ENCODE peak calls at places on chromosomes 13 and 19, in four cellular contexts. One of them, this sample, is unnamed. For H3K9me3, the result is how much of the 10 kb centered on the place peaks cover.

GRCh38 chr19:29662604-29663404 is 2.5 kb upstream of the PLEKHF1 start:
- DNase-seq in neuronal stem cell: no peak
- DNase-seq in left lung: peak
- DNase-seq in esophagus squamous epithelium: no peak
- DNase-seq in this sample: peak

GRCh38 chr19:50358483-50359431 is 6.7 kb downstream of the NAPSA start:
- DNase-seq in neuronal stem cell: no peak
- DNase-seq in left lung: peak
- DNase-seq in esophagus squamous epithelium: no peak
- DNase-seq in this sample: peak

GRCh38 chr19:28169168-28169862 is 1043.6 kb downstream of the UQCRFS1 start:
- DNase-seq in neuronal stem cell: peak
- DNase-seq in left lung: no peak
- DNase-seq in esophagus squamous epithelium: no peak
- DNase-seq in this sample: no peak

GRCh38 chr13:110687736-110688135 is 18.2 kb downstream of the CARS2 start:
- DNase-seq in neuronal stem cell: no peak
- DNase-seq in left lung: no peak
- DNase-seq in esophagus squamous epithelium: no peak
- DNase-seq in this sample: no peak

GRCh38 chr19:55341191-55342043 is 1.7 kb downstream of the KMT5C start:
- DNase-seq in neuronal stem cell: peak
- DNase-seq in left lung: peak
- DNase-seq in esophagus squamous epithelium: no peak
- DNase-seq in this sample: peak

GRCh38 chr13:95099541-95099940 is 201.7 kb downstream of the ABCC4 start:
- DNase-seq in neuronal stem cell: no peak
- DNase-seq in left lung: no peak
- DNase-seq in esophagus squamous epithelium: no peak
- DNase-seq in this sample: no peak

GRCh38 chr13:44976949-44977583 is 12.2 kb downstream of the NUFIP1 start:
- DNase-seq in neuronal stem cell: no peak
- DNase-seq in left lung: no peak
- DNase-seq in esophagus squamous epithelium: no peak
- DNase-seq in this sample: no peak

GRCh38 chr13:74129500-74130144 is 4.6 kb downstream of the KLF12 start:
- DNase-seq in neuronal stem cell: no peak
- DNase-seq in left lung: no peak
- DNase-seq in esophagus squamous epithelium: no peak
- DNase-seq in this sample: peak

GRCh38 chr13:54750521-54750920 is 1721.9 kb downstream of the OLFM4 start:
- DNase-seq in neuronal stem cell: no peak
- DNase-seq in left lung: no peak
- DNase-seq in esophagus squamous epithelium: no peak
- DNase-seq in this sample: no peak

GRCh38 chr19:6564393-6564792 is 26.6 kb downstream of the CD70 start:
- DNase-seq in neuronal stem cell: no peak
- DNase-seq in left lung: no peak
- DNase-seq in esophagus squamous epithelium: no peak
- DNase-seq in this sample: no peak

GRCh38 chr13:23988546-23989122 is 91.3 kb upstream of the C1QTNF9B start:
- DNase-seq in neuronal stem cell: no peak
- DNase-seq in left lung: no peak
- DNase-seq in esophagus squamous epithelium: no peak
- DNase-seq in this sample: no peak

GRCh38 chr19:12757544-12758274 is 6.1 kb downstream of the BEST2 start:
- DNase-seq in neuronal stem cell: peak
- DNase-seq in left lung: peak
- DNase-seq in esophagus squamous epithelium: no peak
- DNase-seq in this sample: peak

GRCh38 chr19:9958451-9958850 is 22.1 kb upstream of the OLFM2 start:
- DNase-seq in neuronal stem cell: no peak
- DNase-seq in left lung: no peak
- DNase-seq in esophagus squamous epithelium: no peak
- DNase-seq in this sample: peak

GRCh38 chr13:102667023-102667422 is 27.8 kb downstream of the METTL21C start:
- DNase-seq in neuronal stem cell: no peak
- DNase-seq in left lung: no peak
- DNase-seq in esophagus squamous epithelium: no peak
- DNase-seq in this sample: no peak
- H3K9me3 ChIP-seq in neuronal stem cell: half or more
- H3K9me3 ChIP-seq in left lung: under half
- H3K9me3 ChIP-seq in esophagus squamous epithelium: under half
- H3K9me3 ChIP-seq in this sample: under half

GRCh38 chr19:37403403-37403802 is 32.5 kb downstream of the ZNF527 start:
- DNase-seq in neuronal stem cell: no peak
- DNase-seq in left lung: no peak
- DNase-seq in esophagus squamous epithelium: no peak
- DNase-seq in this sample: no peak
- H3K9me3 ChIP-seq in neuronal stem cell: under half
- H3K9me3 ChIP-seq in left lung: under half
- H3K9me3 ChIP-seq in esophagus squamous epithelium: under half
- H3K9me3 ChIP-seq in this sample: half or more

DNA sequence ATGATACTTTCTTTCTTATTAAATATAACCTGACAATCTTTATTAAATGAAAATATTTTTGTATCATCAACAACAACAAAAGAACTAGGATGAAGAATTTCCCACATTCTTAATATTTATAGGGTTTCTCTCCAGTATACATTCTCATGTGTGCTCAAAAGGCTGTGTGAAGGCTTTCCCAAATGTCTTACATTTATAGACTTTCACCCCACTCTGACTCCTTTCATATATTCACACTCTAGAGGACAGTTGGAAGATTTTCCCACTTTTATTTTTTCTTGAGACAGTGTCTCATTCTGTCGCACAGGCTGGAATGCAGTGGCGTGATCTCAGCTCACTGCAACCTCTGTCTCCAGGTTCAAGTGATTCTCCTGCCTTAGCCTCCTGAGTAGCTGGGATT is 22.4 kb downstream of the ZNF14 start:
- DNase-seq in neuronal stem cell: no peak
- DNase-seq in left lung: no peak
- DNase-seq in esophagus squamous epithelium: no peak
- DNase-seq in this sample: no peak
- H3K9me3 ChIP-seq in neuronal stem cell: half or more
- H3K9me3 ChIP-seq in left lung: under half
- H3K9me3 ChIP-seq in esophagus squamous epithelium: under half
- H3K9me3 ChIP-seq in this sample: half or more

GRCh38 chr13:50421457-50422130 is 406.4 kb downstream of the KCNRG start:
- DNase-seq in neuronal stem cell: no peak
- DNase-seq in left lung: no peak
- DNase-seq in esophagus squamous epithelium: no peak
- DNase-seq in this sample: no peak
- H3K9me3 ChIP-seq in neuronal stem cell: under half
- H3K9me3 ChIP-seq in left lung: under half
- H3K9me3 ChIP-seq in esophagus squamous epithelium: under half
- H3K9me3 ChIP-seq in this sample: under half

DNA sequence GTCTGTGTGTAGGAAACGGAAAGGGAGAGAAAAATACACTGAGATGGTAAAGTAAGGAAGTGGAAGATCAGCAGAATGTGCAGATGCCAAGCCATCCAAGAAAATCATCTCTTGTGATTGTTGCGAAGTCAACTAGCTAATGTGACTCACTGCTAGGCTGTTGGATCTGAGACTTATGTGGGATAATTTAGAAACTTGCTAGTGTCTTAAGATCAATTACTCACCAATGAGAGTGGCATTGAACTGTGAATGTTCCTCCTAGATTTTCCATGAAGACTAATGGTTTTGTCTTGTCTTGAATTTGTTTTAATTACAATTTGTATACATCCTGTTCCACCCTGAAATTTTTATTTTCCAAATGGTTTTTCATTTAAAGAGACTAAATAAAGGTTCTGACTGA is 771.6 kb downstream of the EFNB2 start:
- DNase-seq in neuronal stem cell: no peak
- DNase-seq in left lung: no peak
- DNase-seq in esophagus squamous epithelium: no peak
- DNase-seq in this sample: no peak
- H3K9me3 ChIP-seq in neuronal stem cell: under half
- H3K9me3 ChIP-seq in left lung: under half
- H3K9me3 ChIP-seq in esophagus squamous epithelium: under half
- H3K9me3 ChIP-seq in this sample: under half

GRCh38 chr13:38045278-38046048 is 175.9 kb upstream of the TRPC4 start:
- DNase-seq in neuronal stem cell: peak
- DNase-seq in left lung: peak
- DNase-seq in esophagus squamous epithelium: no peak
- DNase-seq in this sample: peak
- H3K9me3 ChIP-seq in neuronal stem cell: under half
- H3K9me3 ChIP-seq in left lung: under half
- H3K9me3 ChIP-seq in esophagus squamous epithelium: under half
- H3K9me3 ChIP-seq in this sample: under half

DNA sequence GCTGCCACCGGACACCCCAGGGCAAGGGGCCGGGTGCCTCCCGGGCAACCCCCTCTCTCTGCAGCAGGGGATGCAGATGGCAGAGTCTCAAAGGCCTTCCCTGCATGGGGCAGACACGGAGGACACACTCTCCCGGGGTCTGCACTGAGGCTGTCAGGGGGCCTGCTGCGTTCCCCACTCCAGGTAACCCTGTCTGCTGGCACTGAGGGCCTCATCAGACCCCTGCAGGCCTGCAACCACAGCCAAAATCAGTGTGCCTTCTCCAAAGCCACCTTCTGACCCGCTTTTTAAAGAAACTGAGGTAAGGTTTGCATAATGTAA is 93.9 kb downstream of the GNG7 start:
- DNase-seq in neuronal stem cell: no peak
- DNase-seq in left lung: no peak
- DNase-seq in esophagus squamous epithelium: no peak
- DNase-seq in this sample: no peak
- H3K9me3 ChIP-seq in neuronal stem cell: under half
- H3K9me3 ChIP-seq in left lung: under half
- H3K9me3 ChIP-seq in esophagus squamous epithelium: under half
- H3K9me3 ChIP-seq in this sample: under half